ENCODE peak calls at places on chromosome 4, in five cellular contexts. H is heart right ventricle, W is thoracic aorta, O is cardiac muscle cell, S is right lobe of liver. U is an unnamed sample.

GRCh38 chr4:79609853-79610252 is 201.8 kb upstream of the GK2 start:
- DNase-seq in H (no peak), W (no peak), O (no peak), S (no peak), U (no peak)

GRCh38 chr4:140943887-140944515 is 187.8 kb upstream of the TBC1D9 start:
- DNase-seq in H (no peak), W (no peak), O (no peak), S (no peak), U (no peak)

GRCh38 chr4:25559508-25559907 is 96.1 kb upstream of the SLC34A2 start:
- DNase-seq in H (no peak), W (no peak), O (no peak), S (no peak), U (no peak)

GRCh38 chr4:105147226-105148151 is 813 bp downstream of the TET2 start:
- DNase-seq in H (no peak), W (no peak), O (peak; percentile 66), S (peak; percentile 61), U (no peak)

GRCh38 chr4:87121332-87122065 is 98.9 kb downstream of the KLHL8 start:
- DNase-seq in H (no peak), W (no peak), O (no peak), S (no peak), U (peak; percentile 66)

GRCh38 chr4:150950657-150951056 is 64.4 kb downstream of the LRBA start:
- DNase-seq in H (no peak), W (no peak), O (peak; percentile 47), S (no peak), U (no peak)

GRCh38 chr4:110275871-110276270 is 77.5 kb upstream of the ELOVL6 start:
- DNase-seq in H (no peak), W (no peak), O (no peak), S (no peak), U (no peak)

GRCh38 chr4:141416677-141417363 is 196.1 kb downstream of the ZNF330 start:
- DNase-seq in H (no peak), W (no peak), O (no peak), S (no peak), U (no peak)

GRCh38 chr4:94673961-94674360 is 83.8 kb upstream of the BMPR1B start:
- DNase-seq in H (no peak), W (no peak), O (no peak), S (no peak), U (no peak)

GRCh38 chr4:156778606-156779005 is 193.0 kb downstream of the PDGFC start:
- DNase-seq in H (no peak), W (no peak), O (no peak), S (no peak), U (no peak)

GRCh38 chr4:142516686-142517145 is 329.4 kb downstream of the INPP4B start:
- DNase-seq in H (no peak), W (no peak), O (peak; percentile 69), S (no peak), U (no peak)

GRCh38 chr4:139599076-139599475 is 43.1 kb upstream of the SETD7 start:
- DNase-seq in H (no peak), W (no peak), O (no peak), S (no peak), U (no peak)

GRCh38 chr4:145098675-145099037 is 545 bp downstream of the ABCE1 start:
- DNase-seq in H (no peak), W (no peak), O (peak; percentile 41), S (no peak), U (no peak)

GRCh38 chr4:107094976-107095375 is 58.9 kb upstream of the DKK2 start:
- DNase-seq in H (no peak), W (no peak), O (no peak), S (peak; percentile 22), U (no peak)

GRCh38 chr4:117417856-117418255 is 332.5 kb upstream of the TRAM1L1 start:
- DNase-seq in H (no peak), W (no peak), O (no peak), S (no peak), U (no peak)

GRCh38 chr4:57075353-57075752 is 34.8 kb downstream of the IGFBP7 start:
- DNase-seq in H (no peak), W (no peak), O (no peak), S (no peak), U (no peak)

GRCh38 chr4:57077550-57078311 is 32.5 kb downstream of the IGFBP7 start:
- DNase-seq in H (no peak), W (no peak), O (no peak), S (no peak), U (no peak)

GRCh38 chr4:57073559-57073958 is 36.6 kb downstream of the IGFBP7 start:
- DNase-seq in H (no peak), W (no peak), O (no peak), S (no peak), U (no peak)

GRCh38 chr4:57076646-57077045 is 33.5 kb downstream of the IGFBP7 start:
- DNase-seq in H (no peak), W (no peak), O (no peak), S (no peak), U (no peak)

GRCh38 chr4:57074753-57075152 is 35.4 kb downstream of the IGFBP7 start:
- DNase-seq in H (no peak), W (no peak), O (no peak), S (no peak), U (no peak)
- TF ChIP-seq CTCF in H (no peak), W (no peak), O (no peak), S (no peak), U (no peak)

GRCh38 chr4:68489338-68489737 is 42.1 kb downstream of the TMPRSS11E start:
- DNase-seq in H (no peak), W (no peak), O (no peak), S (no peak), U (no peak)
- H3K4me3 ChIP-seq in H (no peak overlapping the region), W (no peak overlapping the region), O (no peak overlapping the region), S (no peak overlapping the region), U (no peak overlapping the region)

DNA sequence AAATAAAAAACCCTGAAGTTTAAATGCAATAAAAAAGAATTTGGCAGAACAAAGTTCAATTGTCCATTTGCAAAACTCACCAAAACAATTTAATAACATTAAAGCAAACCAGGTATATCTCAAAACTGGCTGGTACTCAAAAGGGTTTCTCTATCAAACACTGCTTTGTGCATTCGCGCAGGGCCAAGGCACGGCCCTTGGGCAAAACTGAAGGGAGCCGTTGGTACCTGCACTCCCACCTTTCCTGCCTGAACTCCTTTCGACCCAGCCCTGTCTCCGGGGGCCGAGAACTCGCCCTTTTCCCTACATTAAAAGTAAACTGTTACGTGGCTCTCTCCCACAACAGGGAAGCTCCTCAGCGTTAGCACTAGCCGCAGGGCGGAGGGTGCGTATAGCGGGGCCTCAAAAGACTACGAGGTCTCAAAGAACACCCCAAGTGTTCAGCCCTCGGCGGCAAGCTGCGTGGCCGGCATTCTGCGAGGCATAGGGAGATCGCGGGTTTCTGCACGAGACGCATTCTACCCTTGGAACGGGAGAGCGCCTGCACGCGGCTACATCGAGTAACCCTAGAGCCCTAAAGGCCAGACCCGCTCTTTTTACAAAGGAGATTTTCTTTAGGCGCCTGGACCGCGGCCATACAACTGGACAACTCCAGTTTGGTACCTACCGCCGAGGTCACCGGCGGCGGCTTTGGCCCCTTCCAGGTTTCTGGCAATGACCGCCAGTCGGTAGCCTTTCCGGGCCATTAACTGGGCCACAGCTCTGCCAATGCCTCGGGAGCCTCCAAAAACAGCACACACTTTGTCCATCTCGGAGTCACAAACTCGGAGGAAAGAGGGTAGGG is 552 bp downstream of the CBR4 start:
- DNase-seq in H (peak; percentile 59), W (peak; percentile 3), O (peak; percentile 76), S (peak; percentile 80), U (peak; percentile 93)
- TF ChIP-seq CTCF in H (no peak), W (no peak), O (peak; percentile 23), S (no peak), U (no peak)

GRCh38 chr4:108624263-108625056 is 4.1 kb downstream of the RPL34 start:
- DNase-seq in H (no peak), W (no peak), O (no peak), S (no peak), U (no peak)
- H3K4me3 ChIP-seq in H (no peak overlapping the region), W (no peak overlapping the region), O (no peak overlapping the region), S (no peak overlapping the region), U (no peak overlapping the region)

GRCh38 chr4:76948441-76949292 is 885 bp upstream of the SEPTIN11 start:
- DNase-seq in H (peak; percentile 72), W (peak; percentile 50), O (peak; percentile 94), S (peak; percentile 88), U (peak; percentile 94)
- TF ChIP-seq CTCF in H (no peak), W (no peak), O (no peak), S (no peak), U (no peak)

GRCh38 chr4:1763550-1764080 is 29.5 kb upstream of the FGFR3 start:
- DNase-seq in H (no peak), W (no peak), O (no peak), S (no peak), U (no peak)
- H3K4me3 ChIP-seq in H (peak overlapping the region; percentile 1), W (peak overlapping the region; percentile 66), O (no peak overlapping the region), S (no peak overlapping the region), U (no peak overlapping the region)

DNA sequence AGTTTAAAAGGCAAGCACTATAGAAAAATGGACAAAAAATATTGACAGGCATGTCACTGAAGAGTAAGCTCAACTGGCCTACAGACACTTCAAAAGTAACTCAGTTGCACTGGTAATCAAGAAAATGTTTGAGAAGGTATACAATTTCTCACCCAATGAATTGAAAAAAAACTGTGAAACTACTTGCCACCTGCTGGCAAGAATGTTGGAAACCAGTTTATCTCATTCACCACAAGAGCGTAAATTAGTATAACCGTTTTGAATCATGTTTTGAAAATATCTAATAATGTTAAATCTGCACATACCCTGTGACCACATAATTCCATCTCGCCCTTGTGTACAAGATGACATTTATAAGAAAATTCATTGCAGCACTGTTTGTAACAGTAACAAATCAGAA is 31.7 kb downstream of the TXK start:
- DNase-seq in H (no peak), W (no peak), O (no peak), S (no peak), U (no peak)
- TF ChIP-seq CTCF in H (no peak), W (no peak), O (peak; percentile 5), S (no peak), U (no peak)

GRCh38 chr4:8869879-8870646 is 1.6 kb downstream of the HMX1 start:
- DNase-seq in H (no peak), W (no peak), O (no peak), S (no peak), U (no peak)
- H3K4me3 ChIP-seq in H (no peak overlapping the region), W (no peak overlapping the region), O (no peak overlapping the region), S (no peak overlapping the region), U (no peak overlapping the region)

DNA sequence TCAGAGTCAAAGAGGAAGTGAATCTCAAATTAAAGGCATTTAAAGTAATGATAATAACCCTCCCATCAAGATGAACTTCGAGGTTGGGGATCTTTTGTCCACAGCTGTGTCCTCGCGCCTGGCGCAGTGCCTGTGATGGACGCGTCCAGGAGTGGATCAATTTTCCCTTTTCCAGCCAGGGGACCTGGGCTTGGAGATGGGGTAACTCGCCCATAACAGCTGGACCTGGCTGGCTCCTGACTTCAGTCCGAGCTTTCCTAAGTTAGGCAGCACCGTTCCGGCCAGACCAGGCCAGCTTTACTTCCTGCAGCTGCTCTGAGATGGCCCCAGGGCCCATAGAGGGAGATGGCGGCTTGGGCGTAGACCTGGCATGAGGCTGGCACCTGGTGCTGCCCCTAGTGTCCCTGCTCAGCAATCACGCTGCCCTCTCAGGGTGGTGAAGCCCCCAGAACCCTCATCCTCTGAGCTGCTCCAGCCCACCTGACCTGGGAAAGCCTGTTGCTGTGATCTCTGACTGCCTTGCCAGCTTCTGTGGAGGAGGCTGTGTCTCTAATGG is 23.9 kb downstream of the ADRA2C start:
- DNase-seq in H (no peak), W (no peak), O (no peak), S (no peak), U (no peak)
- TF ChIP-seq CTCF in H (no peak), W (no peak), O (no peak), S (no peak), U (no peak)

U was measured in lower leg skin.